ENCODE peak calls at places on chromosomes 13 and 19, in ten cellular contexts. X, Y, I, O, A, B, U, E, N and S are unnamed samples.

GRCh38 chr19:18467978-18468377 is 30.0 kb upstream of the ISYNA1 start:
- DNase-seq in X (no peak), Y (no peak), I (no peak), O (no peak), A (no peak), B (no peak), U (no peak), E (no peak), N (no peak), S (no peak)

GRCh38 chr19:16628183-16628983 is at the start of gene MED26:
- DNase-seq in X (peak), Y (peak), I (peak), O (peak), A (peak), B (peak), U (peak), E (peak), N (peak), S (peak)

GRCh38 chr13:33004454-33004853 is 11.8 kb upstream of the KL start:
- DNase-seq in X (no peak), Y (no peak), I (no peak), O (no peak), A (peak), B (no peak), U (no peak), E (no peak), N (no peak), S (no peak)

GRCh38 chr13:44416297-44416696 is 42.7 kb downstream of the SERP2 start:
- DNase-seq in X (no peak), Y (no peak), I (no peak), O (no peak), A (no peak), B (no peak), U (no peak), E (no peak), N (no peak), S (no peak)

GRCh38 chr13:21637296-21637695 is 33.3 kb upstream of the MICU2 start:
- DNase-seq in X (peak), Y (peak), I (no peak), O (no peak), A (peak), B (peak), U (no peak), E (peak), N (no peak), S (peak)

GRCh38 chr19:56611288-56611687 is 16.2 kb downstream of the ZNF71 start:
- DNase-seq in X (no peak), Y (no peak), I (no peak), O (no peak), A (no peak), B (no peak), U (no peak), E (no peak), N (no peak), S (no peak)

GRCh38 chr19:4523306-4524110 is 5.2 kb upstream of the PLIN4 start:
- DNase-seq in X (peak), Y (peak), I (no peak), O (peak), A (peak), B (peak), U (peak), E (no peak), N (peak), S (peak)

GRCh38 chr19:41264581-41265375 is 606 bp downstream of the HNRNPUL1 start:
- DNase-seq in X (peak), Y (peak), I (no peak), O (peak), A (peak), B (peak), U (peak), E (peak), N (peak), S (peak)

GRCh38 chr13:31653730-31654129 is 85.6 kb upstream of the RXFP2 start:
- DNase-seq in X (no peak), Y (no peak), I (no peak), O (no peak), A (no peak), B (no peak), U (no peak), E (no peak), N (no peak), S (no peak)

GRCh38 chr19:40995355-40995754 is 4.3 kb downstream of the CYP2B6 start:
- DNase-seq in X (no peak), Y (no peak), I (no peak), O (no peak), A (no peak), B (no peak), U (no peak), E (no peak), N (no peak), S (no peak)

GRCh38 chr19:8224394-8225145 is 15.4 kb downstream of the CERS4 start:
- DNase-seq in X (no peak), Y (no peak), I (no peak), O (no peak), A (no peak), B (no peak), U (no peak), E (no peak), N (no peak), S (no peak)

GRCh38 chr13:110869231-110869804 is 45.6 kb downstream of the ANKRD10 start:
- DNase-seq in X (no peak), Y (peak), I (no peak), O (no peak), A (no peak), B (no peak), U (no peak), E (no peak), N (no peak), S (no peak)